ENCODE peak calls at places on chromosomes 3 and 15, in ten cellular contexts. J, B, T, Y, E, C, X, D, A and H are unnamed samples.

GRCh38 chr3:9550999-9551398 is 2.6 kb downstream of the LHFPL4 start:
- DNase-seq in J (no peak), B (no peak), T (no peak), Y (no peak), E (no peak), C (no peak), X (no peak), D (no peak), A (no peak), H (no peak)

GRCh38 chr15:64865126-64865997 is 23.6 kb downstream of the PLEKHO2 start:
- DNase-seq in J (no peak), B (no peak), T (no peak), Y (no peak), E (no peak), C (no peak), X (no peak), D (no peak), A (no peak), H (no peak)

GRCh38 chr15:96325579-96326331 is 4.7 kb upstream of the NR2F2 start:
- DNase-seq in J (no peak), B (peak), T (no peak), Y (no peak), E (peak), C (no peak), X (no peak), D (no peak), A (no peak), H (no peak)

GRCh38 chr3:58158427-58159153 is 52.2 kb downstream of the DNASE1L3 start:
- DNase-seq in J (no peak), B (no peak), T (no peak), Y (no peak), E (no peak), C (no peak), X (no peak), D (no peak), A (no peak), H (no peak)

GRCh38 chr3:9098716-9099675 is 135.7 kb upstream of the RAD18 start:
- DNase-seq in J (no peak), B (no peak), T (no peak), Y (peak), E (no peak), C (no peak), X (no peak), D (no peak), A (no peak), H (peak)

GRCh38 chr15:47577476-47577875 is 139.8 kb upstream of the SEMA6D start:
- DNase-seq in J (no peak), B (no peak), T (no peak), Y (no peak), E (no peak), C (no peak), X (no peak), D (no peak), A (no peak), H (no peak)

GRCh38 chr3:184805351-184806038 is 6.5 kb upstream of the VPS8 start:
- DNase-seq in J (no peak), B (no peak), T (no peak), Y (no peak), E (no peak), C (no peak), X (no peak), D (no peak), A (no peak), H (no peak)

GRCh38 chr3:25872200-25872877 is 82.4 kb downstream of the OXSM start:
- DNase-seq in J (no peak), B (no peak), T (no peak), Y (no peak), E (no peak), C (no peak), X (no peak), D (no peak), A (no peak), H (no peak)

GRCh38 chr3:112782481-112782880 is 64.2 kb downstream of the CD200R1L start:
- DNase-seq in J (no peak), B (no peak), T (no peak), Y (no peak), E (no peak), C (no peak), X (no peak), D (no peak), A (no peak), H (no peak)

DNA sequence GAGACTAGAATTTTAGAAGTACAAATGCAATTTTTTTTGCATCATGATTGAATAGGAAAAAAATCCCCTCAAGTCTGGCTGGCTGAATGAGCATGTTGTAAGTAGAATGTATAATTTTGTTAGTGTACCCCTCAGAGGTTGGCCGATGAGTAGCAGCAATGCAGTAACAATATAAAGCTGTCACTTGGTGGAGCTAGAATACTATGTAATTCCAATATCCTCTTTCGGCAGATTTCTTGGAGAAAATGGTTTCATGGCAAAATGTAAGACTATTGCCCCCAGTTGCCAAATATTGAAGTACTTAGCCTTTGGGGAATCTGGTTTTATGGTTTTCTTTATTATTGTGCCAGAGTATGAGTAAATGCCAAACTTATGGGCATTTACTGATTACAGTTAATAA is 39.8 kb upstream of the SGO1 start:
- DNase-seq in J (peak), B (peak), T (no peak), Y (no peak), E (peak), C (no peak), X (no peak), D (no peak), A (no peak), H (no peak)
- TF ChIP-seq CTCF in J (no peak), B (peak), T (peak), Y (peak), E (peak), C (no peak), X (peak), D (peak), A (peak), H (peak)

GRCh38 chr3:146746190-146746589 is 141.0 kb upstream of the PLSCR5 start:
- DNase-seq in J (peak), B (peak), T (no peak), Y (no peak), E (no peak), C (no peak), X (no peak), D (no peak), A (no peak), H (no peak)
- TF ChIP-seq CTCF in J (no peak), B (no peak), T (no peak), Y (no peak), E (no peak), C (no peak), X (no peak), D (no peak), A (no peak), H (no peak)

GRCh38 chr3:127473244-127474024 is 117.1 kb downstream of the TPRA1 start:
- DNase-seq in J (no peak), B (no peak), T (no peak), Y (no peak), E (peak), C (peak), X (no peak), D (peak), A (no peak), H (no peak)
- TF ChIP-seq CTCF in J (peak), B (no peak), T (no peak), Y (no peak), E (no peak), C (peak), X (peak), D (peak), A (no peak), H (no peak)

GRCh38 chr3:152183473-152183872 is 85.3 kb upstream of the MBNL1 start:
- DNase-seq in J (no peak), B (no peak), T (no peak), Y (peak), E (peak), C (peak), X (peak), D (peak), A (no peak), H (no peak)
- TF ChIP-seq CTCF in J (peak), B (peak), T (no peak), Y (peak), E (peak), C (peak), X (peak), D (peak), A (no peak), H (no peak)

GRCh38 chr3:135238866-135239434 is 443.9 kb downstream of the EPHB1 start:
- DNase-seq in J (no peak), B (no peak), T (no peak), Y (no peak), E (no peak), C (no peak), X (no peak), D (no peak), A (no peak), H (no peak)

GRCh38 chr3:135239485-135239884 is 444.4 kb downstream of the EPHB1 start:
- DNase-seq in J (no peak), B (no peak), T (no peak), Y (no peak), E (no peak), C (no peak), X (no peak), D (no peak), A (no peak), H (no peak)

GRCh38 chr3:135235541-135235940 is 440.5 kb downstream of the EPHB1 start:
- DNase-seq in J (no peak), B (no peak), T (no peak), Y (no peak), E (no peak), C (no peak), X (no peak), D (no peak), A (no peak), H (no peak)

GRCh38 chr3:135238201-135238600 is 443.1 kb downstream of the EPHB1 start:
- DNase-seq in J (no peak), B (no peak), T (no peak), Y (no peak), E (no peak), C (no peak), X (no peak), D (no peak), A (no peak), H (no peak)

GRCh38 chr3:135237371-135237770 is 442.3 kb downstream of the EPHB1 start:
- DNase-seq in J (no peak), B (no peak), T (no peak), Y (no peak), E (no peak), C (no peak), X (no peak), D (peak), A (no peak), H (no peak)
- TF ChIP-seq CTCF in J (no peak), B (no peak), T (no peak), Y (no peak), E (no peak), C (no peak), X (no peak), D (no peak), A (no peak), H (no peak)

GRCh38 chr15:92167413-92167950 is 226.2 kb upstream of the ST8SIA2 start:
- DNase-seq in J (no peak), B (no peak), T (peak), Y (no peak), E (no peak), C (no peak), X (no peak), D (no peak), A (no peak), H (no peak)
- TF ChIP-seq CTCF in J (no peak), B (no peak), T (no peak), Y (no peak), E (no peak), C (no peak), X (no peak), D (no peak), A (no peak), H (no peak)

DNA sequence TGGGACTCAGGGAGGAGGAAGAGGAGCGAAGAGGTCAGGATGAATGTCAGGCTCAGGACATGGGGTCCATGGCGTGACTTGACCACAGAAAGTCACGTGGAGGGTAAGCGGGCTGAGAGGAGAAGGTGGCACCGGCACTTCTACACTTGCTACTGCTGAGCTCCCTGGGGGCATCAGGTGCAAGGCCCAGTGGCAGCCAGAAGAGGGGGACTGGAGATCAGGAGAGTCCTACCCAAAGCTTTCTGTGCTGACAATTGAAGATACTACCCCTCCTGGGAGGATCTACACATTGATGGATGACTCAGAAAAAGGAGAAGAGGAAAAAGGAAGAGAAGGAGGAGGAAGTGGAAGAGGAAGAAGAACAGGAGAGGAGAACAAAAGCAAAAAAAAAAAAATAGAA is 41.3 kb downstream of the MYO5C start:
- DNase-seq in J (no peak), B (no peak), T (no peak), Y (no peak), E (peak), C (no peak), X (no peak), D (peak), A (no peak), H (no peak)
- TF ChIP-seq CTCF in J (no peak), B (no peak), T (no peak), Y (no peak), E (no peak), C (no peak), X (no peak), D (no peak), A (no peak), H (no peak)

GRCh38 chr3:149765762-149766334 is 13.6 kb upstream of the COMMD2 start:
- DNase-seq in J (no peak), B (peak), T (no peak), Y (no peak), E (peak), C (no peak), X (no peak), D (no peak), A (no peak), H (no peak)
- TF ChIP-seq CTCF in J (peak), B (peak), T (peak), Y (peak), E (peak), C (peak), X (peak), D (peak), A (peak), H (peak)

DNA sequence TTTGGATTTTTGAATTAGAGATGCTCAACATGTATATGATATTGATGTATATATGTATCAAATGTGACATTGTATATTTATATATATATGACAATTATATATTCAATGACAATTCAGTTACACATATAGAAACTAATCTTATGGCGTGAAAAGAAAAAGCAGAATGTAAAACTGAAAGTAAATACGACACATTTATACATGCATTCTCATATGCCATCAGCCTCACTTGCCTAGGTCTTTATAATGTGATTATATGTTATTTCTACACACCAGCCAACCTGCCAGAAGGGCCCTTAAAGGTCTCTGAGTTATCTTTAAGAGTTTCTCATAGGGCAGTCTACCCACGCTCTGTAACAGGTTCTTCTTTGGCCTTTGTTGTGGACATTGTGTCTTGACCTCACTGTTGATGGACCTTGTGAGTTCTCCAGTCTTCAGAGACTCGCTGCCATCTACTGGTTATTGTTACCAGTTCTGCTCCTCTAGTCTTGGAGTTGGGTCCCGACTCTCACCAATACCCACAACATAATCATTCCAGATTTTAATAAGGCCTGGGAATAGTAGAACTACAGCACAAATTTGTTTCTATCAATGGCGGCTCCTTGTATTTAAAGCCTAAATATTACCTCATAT is 371.5 kb upstream of the GOLIM4 start:
- DNase-seq in J (peak), B (peak), T (no peak), Y (no peak), E (peak), C (no peak), X (no peak), D (peak), A (peak), H (no peak)
- TF ChIP-seq CTCF in J (peak), B (peak), T (no peak), Y (peak), E (no peak), C (no peak), X (peak), D (no peak), A (peak), H (no peak)